ENCODE peak calls at places on chromosomes 4 and X, in six cellular contexts. P is head of caudate nucleus; O is stimulated activated naive CD4-positive, alpha-beta T cell; T is astrocyte of the cerebellum; E is EH; F is neuronal stem cell. Y is an unnamed sample.

GRCh38 chr4:41009411-41009810 is 204.9 kb downstream of the APBB2 start:
- DNase-seq in P (no peak), O (no peak), T (peak), E (peak), F (no peak), Y (no peak)

GRCh38 chr4:10051536-10052135 is 30.3 kb upstream of the SLC2A9 start:
- DNase-seq in P (no peak), O (no peak), T (no peak), E (no peak), F (no peak), Y (no peak)

GRCh38 chr4:1033840-1034551 is 22.6 kb downstream of the FGFRL1 start:
- DNase-seq in P (peak), O (no peak), T (peak), E (peak), F (no peak), Y (no peak)

GRCh38 chr4:123786955-123787354 is 390.4 kb downstream of the SPRY1 start:
- DNase-seq in P (no peak), O (no peak), T (peak), E (peak), F (no peak), Y (no peak)

GRCh38 chr4:56640907-56641493 is 40.1 kb downstream of the HOPX start:
- DNase-seq in P (no peak), O (no peak), T (no peak), E (no peak), F (no peak), Y (no peak)

GRCh38 chrX:71671043-71671829 is 3.9 kb downstream of the LOC101059915 start:
- DNase-seq in P (no peak), O (no peak), T (no peak), E (no peak), F (no peak), Y (no peak)

GRCh38 chrX:1903380-1903935 is 288.6 kb downstream of the ASMT start:
- DNase-seq in P (no peak), O (no peak), T (peak), E (peak), F (no peak), Y (no peak)

GRCh38 chrX:19846995-19847790 is 40.2 kb downstream of the SH3KBP1 start:
- DNase-seq in P (no peak), O (no peak), T (peak), E (peak), F (no peak), Y (no peak)

GRCh38 chr4:4502694-4503311 is 39.0 kb downstream of the STX18 start:
- DNase-seq in P (no peak), O (peak), T (peak), E (peak), F (no peak), Y (no peak)

GRCh38 chr4:42588909-42589308 is 68.0 kb downstream of the ATP8A1 start:
- DNase-seq in P (no peak), O (no peak), T (no peak), E (no peak), F (no peak), Y (no peak)

GRCh38 chrX:27619975-27620374 is 29.8 kb downstream of the DCAF8L2 start:
- DNase-seq in P (no peak), O (no peak), T (peak), E (no peak), F (no peak), Y (no peak)

GRCh38 chrX:132533409-132533808 is 44.6 kb upstream of the MBNL3 start:
- DNase-seq in P (no peak), O (no peak), T (no peak), E (no peak), F (no peak), Y (no peak)

GRCh38 chrX:73977542-73978169 is 326.3 kb upstream of the ZCCHC13 start:
- DNase-seq in P (no peak), O (peak), T (no peak), E (no peak), F (no peak), Y (no peak)

GRCh38 chr4:66430856-66431255 is 760.6 kb upstream of the EPHA5 start:
- DNase-seq in P (no peak), O (no peak), T (no peak), E (peak), F (peak), Y (no peak)

GRCh38 chr4:42133006-42133405 is 19.4 kb downstream of the BEND4 start:
- DNase-seq in P (no peak), O (no peak), T (no peak), E (no peak), F (no peak), Y (no peak)

Y was measured in GM18507.